ENCODE peak calls at places on chromosomes 13 and 19, in five cellular contexts. T is hepatocyte; S is activated T-helper 2 cell treated with anti-CD3 and anti-CD28 coated beads, Interferon-gamma antibody, Interleukin-2, Interleukin-4, amounts not matched to agents 10 μg/mL and 5 μg/mL and 100 μg/mL, durations not matched to agents 14 hours and 24 hours and 36 hours; D is omental fat pad; I is GM12864. L is an unnamed sample.
A peak's percentile ranks its signal among the peaks of the same experiment; 100 is the strongest.

GRCh38 chr19:45528149-45528743 is 21.0 kb downstream of the VASP start:
- DNase-seq in T (peak; percentile 68), S (no peak), D (no peak), I (no peak), L (no peak)

GRCh38 chr13:110193491-110193890 is 113.5 kb downstream of the COL4A1 start:
- DNase-seq in T (no peak), S (no peak), D (no peak), I (no peak), L (peak; percentile 57)

GRCh38 chr19:33339016-33339749 is 34.3 kb upstream of the CEBPG start:
- DNase-seq in T (no peak), S (no peak), D (no peak), I (no peak), L (no peak)

GRCh38 chr19:21604351-21604926 is 99.0 kb downstream of the ZNF429 start:
- DNase-seq in T (no peak), S (no peak), D (no peak), I (no peak), L (no peak)

GRCh38 chr19:31013391-31013975 is 335.8 kb downstream of the TSHZ3 start:
- DNase-seq in T (no peak), S (no peak), D (no peak), I (no peak), L (no peak)

GRCh38 chr13:93144031-93144430 is 82.6 kb upstream of the GPC6 start:
- DNase-seq in T (no peak), S (no peak), D (no peak), I (no peak), L (no peak)

GRCh38 chr13:41780736-41781708 is 179.9 kb downstream of the VWA8 start:
- DNase-seq in T (no peak), S (no peak), D (no peak), I (no peak), L (no peak)

GRCh38 chr19:2145831-2146241 is 5.5 kb downstream of the AP3D1 start:
- DNase-seq in T (no peak), S (no peak), D (no peak), I (no peak), L (no peak)

GRCh38 chr13:108878732-108879131 is 249.3 kb downstream of the MYO16 start:
- DNase-seq in T (no peak), S (no peak), D (no peak), I (no peak), L (no peak)

GRCh38 chr13:97586941-97587340 is 153.0 kb downstream of the RAP2A start:
- DNase-seq in T (no peak), S (no peak), D (no peak), I (no peak), L (no peak)

GRCh38 chr19:47389150-47389556 is 30.2 kb downstream of the MEIS3 start:
- DNase-seq in T (no peak), S (no peak), D (no peak), I (no peak), L (peak; percentile 72)

GRCh38 chr13:30222253-30222652 is 85.1 kb downstream of the KATNAL1 start:
- DNase-seq in T (no peak), S (no peak), D (no peak), I (no peak), L (no peak)

GRCh38 chr13:39149896-39150295 is 111.6 kb downstream of the NHLRC3 start:
- DNase-seq in T (no peak), S (no peak), D (no peak), I (no peak), L (no peak)

GRCh38 chr19:50567882-50568281 is 353 bp downstream of the LRRC4B start:
- DNase-seq in T (no peak), S (no peak), D (no peak), I (no peak), L (no peak)

L was measured in ascending aorta.